ENCODE peak calls at places on chromosomes 13 and 19, in eight cellular contexts. M is stimulated activated CD8-positive, alpha-beta memory T cell treated with anti-CD3 and anti-CD28 coated beads, Interleukin-7, amount 100 ng/mL, for 1 hour; A is NCI-H2081; H is T1000; Y is A549; P is stimulated activated CD4-positive, alpha-beta T cell treated with anti-CD3 and anti-CD28 coated beads, TNF-alpha, amount 100 ng/mL, for 1 hour; X is progenitor cell of endocrine pancreas; S is psoas muscle. R is an unnamed sample.

GRCh38 chr13:59946924-59947323 is 216.8 kb downstream of the DIAPH3 start:
- DNase-seq in M (no peak), A (no peak), H (no peak), Y (no peak), P (no peak), X (no peak), S (no peak), R (no peak)

GRCh38 chr13:31797154-31797775 is 57.9 kb downstream of the RXFP2 start:
- DNase-seq in M (no peak), A (peak; percentile 23), H (no peak), Y (peak; percentile 2), P (no peak), X (no peak), S (no peak), R (no peak)

GRCh38 chr13:109569938-109570711 is 216.3 kb downstream of the IRS2 start:
- DNase-seq in M (no peak), A (no peak), H (no peak), Y (no peak), P (no peak), X (no peak), S (no peak), R (no peak)

GRCh38 chr13:51519839-51520238 is 64.4 kb upstream of the WDFY2 start:
- DNase-seq in M (no peak), A (no peak), H (no peak), Y (no peak), P (no peak), X (no peak), S (no peak), R (no peak)

GRCh38 chr13:44879452-44880058 is 109.7 kb downstream of the NUFIP1 start:
- DNase-seq in M (no peak), A (no peak), H (no peak), Y (no peak), P (no peak), X (no peak), S (no peak), R (no peak)

GRCh38 chr19:19260417-19260816 is 12.7 kb downstream of the TM6SF2 start:
- DNase-seq in M (no peak), A (no peak), H (no peak), Y (no peak), P (no peak), X (no peak), S (no peak), R (no peak)

GRCh38 chr13:111216166-111216960 is 101.3 kb downstream of the ARHGEF7 start:
- DNase-seq in M (peak; percentile 29), A (peak; percentile 5), H (peak; percentile 48), Y (peak; percentile 36), P (peak; percentile 17), X (peak; percentile 22), S (peak; percentile 72), R (no peak)

GRCh38 chr13:97429681-97430081 is 4.3 kb upstream of the RAP2A start:
- DNase-seq in M (no peak), A (no peak), H (no peak), Y (no peak), P (no peak), X (no peak), S (no peak), R (no peak)

GRCh38 chr13:70098669-70099068 is 9.0 kb upstream of the ATXN8OS start:
- DNase-seq in M (no peak), A (peak; percentile 4), H (no peak), Y (no peak), P (no peak), X (no peak), S (no peak), R (no peak)

GRCh38 chr13:48862572-48862971 is 113.1 kb upstream of the FNDC3A start:
- DNase-seq in M (no peak), A (no peak), H (no peak), Y (no peak), P (no peak), X (no peak), S (no peak), R (no peak)

GRCh38 chr13:86020350-86021002 is 221.3 kb upstream of the SLITRK6 start:
- DNase-seq in M (no peak), A (no peak), H (no peak), Y (no peak), P (no peak), X (no peak), S (no peak), R (no peak)

GRCh38 chr19:30358319-30358718 is 13.9 kb upstream of the ZNF536 start:
- DNase-seq in M (no peak), A (no peak), H (no peak), Y (no peak), P (no peak), X (no peak), S (no peak), R (no peak)

GRCh38 chr13:100209857-100210580 is 121.1 kb downstream of the PCCA start:
- DNase-seq in M (no peak), A (no peak), H (no peak), Y (no peak), P (no peak), X (no peak), S (no peak), R (no peak)

GRCh38 chr19:14479985-14480694 is 5.0 kb upstream of the PTGER1 start:
- DNase-seq in M (peak; percentile 48), A (no peak), H (peak; percentile 66), Y (peak; percentile 60), P (peak; percentile 63), X (peak; percentile 76), S (no peak), R (peak; percentile 48)